ENCODE peak calls at places on chromosomes 3 and 15, in six cellular contexts. One of them, this sample, is unnamed.

GRCh38 chr3:46970391-46971091 is 6.0 kb downstream of the CCDC12 start:
- DNase-seq in gastrocnemius medialis: peak; percentile 68
- DNase-seq in AG09319: no peak
- DNase-seq in activated T-cell treated with anti-CD3 and anti-CD28 coated beads for 1 hour: no peak
- DNase-seq in GOT3: no peak
- DNase-seq in fibroblast of the aortic adventitia: peak; percentile 33
- DNase-seq in this sample: no peak

GRCh38 chr15:70802629-70803028 is 39.3 kb upstream of the UACA start:
- DNase-seq in gastrocnemius medialis: no peak
- DNase-seq in AG09319: no peak
- DNase-seq in activated T-cell treated with anti-CD3 and anti-CD28 coated beads for 1 hour: no peak
- DNase-seq in GOT3: no peak
- DNase-seq in fibroblast of the aortic adventitia: peak; percentile 63
- DNase-seq in this sample: no peak

GRCh38 chr3:8621872-8622271 is 22.7 kb downstream of the SSUH2 start:
- DNase-seq in gastrocnemius medialis: peak; percentile 54
- DNase-seq in AG09319: peak; percentile 73
- DNase-seq in activated T-cell treated with anti-CD3 and anti-CD28 coated beads for 1 hour: no peak
- DNase-seq in GOT3: no peak
- DNase-seq in fibroblast of the aortic adventitia: peak; percentile 90
- DNase-seq in this sample: no peak

GRCh38 chr15:79779739-79780138 is 117.1 kb downstream of the MTHFS start:
- DNase-seq in gastrocnemius medialis: no peak
- DNase-seq in AG09319: no peak
- DNase-seq in activated T-cell treated with anti-CD3 and anti-CD28 coated beads for 1 hour: no peak
- DNase-seq in GOT3: no peak
- DNase-seq in fibroblast of the aortic adventitia: no peak
- DNase-seq in this sample: no peak

GRCh38 chr3:45538641-45538986 is 55.9 kb upstream of the LIMD1 start:
- DNase-seq in gastrocnemius medialis: no peak
- DNase-seq in AG09319: no peak
- DNase-seq in activated T-cell treated with anti-CD3 and anti-CD28 coated beads for 1 hour: no peak
- DNase-seq in GOT3: no peak
- DNase-seq in fibroblast of the aortic adventitia: no peak
- DNase-seq in this sample: no peak

GRCh38 chr3:15051531-15051930 is 13.6 kb downstream of the MRPS25 start:
- DNase-seq in gastrocnemius medialis: peak; percentile 54
- DNase-seq in AG09319: no peak
- DNase-seq in activated T-cell treated with anti-CD3 and anti-CD28 coated beads for 1 hour: peak; percentile 26
- DNase-seq in GOT3: no peak
- DNase-seq in fibroblast of the aortic adventitia: peak; percentile 13
- DNase-seq in this sample: no peak

GRCh38 chr15:78909791-78910228 is 35.0 kb downstream of the CTSH start:
- DNase-seq in gastrocnemius medialis: no peak
- DNase-seq in AG09319: no peak
- DNase-seq in activated T-cell treated with anti-CD3 and anti-CD28 coated beads for 1 hour: no peak
- DNase-seq in GOT3: no peak
- DNase-seq in fibroblast of the aortic adventitia: peak; percentile 57
- DNase-seq in this sample: no peak

GRCh38 chr3:177905173-177905894 is 630.9 kb upstream of the KCNMB2 start:
- DNase-seq in gastrocnemius medialis: no peak
- DNase-seq in AG09319: peak; percentile 92
- DNase-seq in activated T-cell treated with anti-CD3 and anti-CD28 coated beads for 1 hour: no peak
- DNase-seq in GOT3: no peak
- DNase-seq in fibroblast of the aortic adventitia: peak; percentile 99
- DNase-seq in this sample: no peak

GRCh38 chr15:56795400-56795983 is 62.2 kb upstream of the ZNF280D start:
- DNase-seq in gastrocnemius medialis: no peak
- DNase-seq in AG09319: no peak
- DNase-seq in activated T-cell treated with anti-CD3 and anti-CD28 coated beads for 1 hour: no peak
- DNase-seq in GOT3: no peak
- DNase-seq in fibroblast of the aortic adventitia: peak; percentile 85
- DNase-seq in this sample: no peak

GRCh38 chr3:36591959-36592358 is 172.4 kb downstream of the DCLK3 start:
- DNase-seq in gastrocnemius medialis: no peak
- DNase-seq in AG09319: no peak
- DNase-seq in activated T-cell treated with anti-CD3 and anti-CD28 coated beads for 1 hour: no peak
- DNase-seq in GOT3: no peak
- DNase-seq in fibroblast of the aortic adventitia: peak; percentile 50
- DNase-seq in this sample: no peak

GRCh38 chr15:63605816-63606215 is 8.6 kb downstream of the FBXL22 start:
- DNase-seq in gastrocnemius medialis: no peak
- DNase-seq in AG09319: no peak
- DNase-seq in activated T-cell treated with anti-CD3 and anti-CD28 coated beads for 1 hour: peak; percentile 39
- DNase-seq in GOT3: no peak
- DNase-seq in fibroblast of the aortic adventitia: no peak
- DNase-seq in this sample: no peak

GRCh38 chr15:97966924-97967620 is 6.6 kb downstream of the ARRDC4 start:
- DNase-seq in gastrocnemius medialis: no peak
- DNase-seq in AG09319: peak; percentile 22
- DNase-seq in activated T-cell treated with anti-CD3 and anti-CD28 coated beads for 1 hour: no peak
- DNase-seq in GOT3: no peak
- DNase-seq in fibroblast of the aortic adventitia: peak; percentile 24
- DNase-seq in this sample: no peak

GRCh38 chr15:73851679-73852078 is 21.7 kb upstream of the TBC1D21 start:
- DNase-seq in gastrocnemius medialis: no peak
- DNase-seq in AG09319: peak; percentile 5
- DNase-seq in activated T-cell treated with anti-CD3 and anti-CD28 coated beads for 1 hour: peak; percentile 33
- DNase-seq in GOT3: no peak
- DNase-seq in fibroblast of the aortic adventitia: peak; percentile 74
- DNase-seq in this sample: peak; percentile 22

GRCh38 chr3:144556392-144556791 is 584.8 kb downstream of the DIPK2A start:
- DNase-seq in gastrocnemius medialis: no peak
- DNase-seq in AG09319: no peak
- DNase-seq in activated T-cell treated with anti-CD3 and anti-CD28 coated beads for 1 hour: no peak
- DNase-seq in GOT3: no peak
- DNase-seq in fibroblast of the aortic adventitia: no peak
- DNase-seq in this sample: no peak

GRCh38 chr3:63278171-63278999 is at the start of gene SYNPR:
- DNase-seq in gastrocnemius medialis: no peak
- DNase-seq in AG09319: no peak
- DNase-seq in activated T-cell treated with anti-CD3 and anti-CD28 coated beads for 1 hour: no peak
- DNase-seq in GOT3: no peak
- DNase-seq in fibroblast of the aortic adventitia: no peak
- DNase-seq in this sample: no peak

GRCh38 chr15:101237161-101237775 is 14.6 kb downstream of the CHSY1 start:
- DNase-seq in gastrocnemius medialis: no peak
- DNase-seq in AG09319: no peak
- DNase-seq in activated T-cell treated with anti-CD3 and anti-CD28 coated beads for 1 hour: no peak
- DNase-seq in GOT3: no peak
- DNase-seq in fibroblast of the aortic adventitia: no peak
- DNase-seq in this sample: no peak

GRCh38 chr15:55799287-55800212 is 56.6 kb upstream of the PRTG start:
- DNase-seq in gastrocnemius medialis: no peak
- DNase-seq in AG09319: no peak
- DNase-seq in activated T-cell treated with anti-CD3 and anti-CD28 coated beads for 1 hour: no peak
- DNase-seq in GOT3: no peak
- DNase-seq in fibroblast of the aortic adventitia: peak; percentile 70
- DNase-seq in this sample: no peak

GRCh38 chr15:80934761-80935221 is 54.8 kb downstream of the MESD start:
- DNase-seq in gastrocnemius medialis: no peak
- DNase-seq in AG09319: no peak
- DNase-seq in activated T-cell treated with anti-CD3 and anti-CD28 coated beads for 1 hour: no peak
- DNase-seq in GOT3: peak; percentile 16
- DNase-seq in fibroblast of the aortic adventitia: peak; percentile 70
- DNase-seq in this sample: peak; percentile 36

GRCh38 chr3:189277711-189278110 is 105.9 kb downstream of the TPRG1 start:
- DNase-seq in gastrocnemius medialis: no peak
- DNase-seq in AG09319: no peak
- DNase-seq in activated T-cell treated with anti-CD3 and anti-CD28 coated beads for 1 hour: no peak
- DNase-seq in GOT3: no peak
- DNase-seq in fibroblast of the aortic adventitia: peak; percentile 20
- DNase-seq in this sample: no peak

GRCh38 chr15:74790080-74790916 is 8.4 kb downstream of the CSK start:
- DNase-seq in gastrocnemius medialis: no peak
- DNase-seq in AG09319: peak; percentile 19
- DNase-seq in activated T-cell treated with anti-CD3 and anti-CD28 coated beads for 1 hour: no peak
- DNase-seq in GOT3: no peak
- DNase-seq in fibroblast of the aortic adventitia: peak; percentile 67
- DNase-seq in this sample: no peak

GRCh38 chr3:71684752-71685151 is 40.5 kb downstream of the EIF4E3 start:
- DNase-seq in gastrocnemius medialis: no peak
- DNase-seq in AG09319: peak; percentile 82
- DNase-seq in activated T-cell treated with anti-CD3 and anti-CD28 coated beads for 1 hour: no peak
- DNase-seq in GOT3: peak; percentile 6
- DNase-seq in fibroblast of the aortic adventitia: peak; percentile 61
- DNase-seq in this sample: no peak

GRCh38 chr15:51731549-51732267 is 5.7 kb downstream of the LYSMD2 start:
- DNase-seq in gastrocnemius medialis: peak; percentile 20
- DNase-seq in AG09319: no peak
- DNase-seq in activated T-cell treated with anti-CD3 and anti-CD28 coated beads for 1 hour: peak; percentile 4
- DNase-seq in GOT3: no peak
- DNase-seq in fibroblast of the aortic adventitia: peak; percentile 72
- DNase-seq in this sample: peak; percentile 50

GRCh38 chr3:89617706-89618105 is 510.3 kb downstream of the EPHA3 start:
- DNase-seq in gastrocnemius medialis: no peak
- DNase-seq in AG09319: no peak
- DNase-seq in activated T-cell treated with anti-CD3 and anti-CD28 coated beads for 1 hour: no peak
- DNase-seq in GOT3: no peak
- DNase-seq in fibroblast of the aortic adventitia: peak; percentile 7
- DNase-seq in this sample: no peak

GRCh38 chr15:69725957-69726356 is 273.3 kb downstream of the RPLP1 start:
- DNase-seq in gastrocnemius medialis: peak; percentile 17
- DNase-seq in AG09319: no peak
- DNase-seq in activated T-cell treated with anti-CD3 and anti-CD28 coated beads for 1 hour: no peak
- DNase-seq in GOT3: no peak
- DNase-seq in fibroblast of the aortic adventitia: no peak
- DNase-seq in this sample: no peak

GRCh38 chr3:10238330-10238995 is 9.8 kb upstream of the TATDN2 start:
- DNase-seq in gastrocnemius medialis: no peak
- DNase-seq in AG09319: no peak
- DNase-seq in activated T-cell treated with anti-CD3 and anti-CD28 coated beads for 1 hour: no peak
- DNase-seq in GOT3: no peak
- DNase-seq in fibroblast of the aortic adventitia: no peak
- DNase-seq in this sample: no peak

GRCh38 chr3:146814601-146815315 is 209.6 kb upstream of the PLSCR5 start:
- DNase-seq in gastrocnemius medialis: no peak
- DNase-seq in AG09319: no peak
- DNase-seq in activated T-cell treated with anti-CD3 and anti-CD28 coated beads for 1 hour: no peak
- DNase-seq in GOT3: no peak
- DNase-seq in fibroblast of the aortic adventitia: peak; percentile 71
- DNase-seq in this sample: no peak

GRCh38 chr3:102084712-102085111 is 235.4 kb downstream of the NFKBIZ start:
- DNase-seq in gastrocnemius medialis: no peak
- DNase-seq in AG09319: no peak
- DNase-seq in activated T-cell treated with anti-CD3 and anti-CD28 coated beads for 1 hour: no peak
- DNase-seq in GOT3: no peak
- DNase-seq in fibroblast of the aortic adventitia: no peak
- DNase-seq in this sample: no peak

GRCh38 chr3:61783993-61784718 is 222.8 kb downstream of the PTPRG start:
- DNase-seq in gastrocnemius medialis: no peak
- DNase-seq in AG09319: no peak
- DNase-seq in activated T-cell treated with anti-CD3 and anti-CD28 coated beads for 1 hour: no peak
- DNase-seq in GOT3: no peak
- DNase-seq in fibroblast of the aortic adventitia: peak; percentile 58
- DNase-seq in this sample: no peak

GRCh38 chr15:52653451-52653964 is 25.7 kb downstream of the ATOSA start:
- DNase-seq in gastrocnemius medialis: no peak
- DNase-seq in AG09319: peak; percentile 54
- DNase-seq in activated T-cell treated with anti-CD3 and anti-CD28 coated beads for 1 hour: no peak
- DNase-seq in GOT3: no peak
- DNase-seq in fibroblast of the aortic adventitia: peak; percentile 78
- DNase-seq in this sample: no peak

GRCh38 chr3:99638244-99638948 is at the start of gene COL8A1:
- DNase-seq in gastrocnemius medialis: peak; percentile 29
- DNase-seq in AG09319: peak; percentile 53
- DNase-seq in activated T-cell treated with anti-CD3 and anti-CD28 coated beads for 1 hour: no peak
- DNase-seq in GOT3: no peak
- DNase-seq in fibroblast of the aortic adventitia: peak; percentile 56
- DNase-seq in this sample: no peak

GRCh38 chr3:9116351-9116750 is 133.1 kb downstream of the SRGAP3 start:
- DNase-seq in gastrocnemius medialis: no peak
- DNase-seq in AG09319: no peak
- DNase-seq in activated T-cell treated with anti-CD3 and anti-CD28 coated beads for 1 hour: no peak
- DNase-seq in GOT3: no peak
- DNase-seq in fibroblast of the aortic adventitia: no peak
- DNase-seq in this sample: no peak

GRCh38 chr3:69881756-69882428 is 117.6 kb upstream of the SAMMSON start:
- DNase-seq in gastrocnemius medialis: no peak
- DNase-seq in AG09319: no peak
- DNase-seq in activated T-cell treated with anti-CD3 and anti-CD28 coated beads for 1 hour: no peak
- DNase-seq in GOT3: no peak
- DNase-seq in fibroblast of the aortic adventitia: no peak
- DNase-seq in this sample: no peak

GRCh38 chr3:29186131-29186599 is 94.7 kb upstream of the RBMS3 start:
- DNase-seq in gastrocnemius medialis: no peak
- DNase-seq in AG09319: peak; percentile 75
- DNase-seq in activated T-cell treated with anti-CD3 and anti-CD28 coated beads for 1 hour: no peak
- DNase-seq in GOT3: no peak
- DNase-seq in fibroblast of the aortic adventitia: peak; percentile 95
- DNase-seq in this sample: no peak

GRCh38 chr3:123634149-123635051 is 49.5 kb upstream of the HACD2 start:
- DNase-seq in gastrocnemius medialis: no peak
- DNase-seq in AG09319: no peak
- DNase-seq in activated T-cell treated with anti-CD3 and anti-CD28 coated beads for 1 hour: no peak
- DNase-seq in GOT3: no peak
- DNase-seq in fibroblast of the aortic adventitia: no peak
- DNase-seq in this sample: no peak

GRCh38 chr3:77014236-77014635 is 25.7 kb upstream of the ROBO2 start:
- DNase-seq in gastrocnemius medialis: no peak
- DNase-seq in AG09319: no peak
- DNase-seq in activated T-cell treated with anti-CD3 and anti-CD28 coated beads for 1 hour: no peak
- DNase-seq in GOT3: no peak
- DNase-seq in fibroblast of the aortic adventitia: no peak
- DNase-seq in this sample: no peak

GRCh38 chr3:155386306-155386705 is 92.8 kb upstream of the STRIT1 start:
- DNase-seq in gastrocnemius medialis: no peak
- DNase-seq in AG09319: no peak
- DNase-seq in activated T-cell treated with anti-CD3 and anti-CD28 coated beads for 1 hour: no peak
- DNase-seq in GOT3: no peak
- DNase-seq in fibroblast of the aortic adventitia: peak; percentile 28
- DNase-seq in this sample: no peak

GRCh38 chr15:77497108-77497737 is 76.5 kb downstream of the HMG20A start:
- DNase-seq in gastrocnemius medialis: peak; percentile 87
- DNase-seq in AG09319: peak; percentile 63
- DNase-seq in activated T-cell treated with anti-CD3 and anti-CD28 coated beads for 1 hour: no peak
- DNase-seq in GOT3: peak; percentile 30
- DNase-seq in fibroblast of the aortic adventitia: peak; percentile 91
- DNase-seq in this sample: no peak